ENCODE peak calls at places on chromosomes 13 and 19, in five cellular contexts. M, V, P, W and X are unnamed samples.

GRCh38 chr13:101925731-101926130 is 473.3 kb downstream of the ITGBL1 start:
- DNase-seq in P (no peak), V (no peak), W (no peak), M (no peak), X (no peak)

GRCh38 chr13:35475960-35476943 is at the start of gene MAB21L1:
- DNase-seq in M (no peak), V (peak; percentile 46), W (no peak), P (peak; percentile 29), X (no peak)

GRCh38 chr19:1234670-1235380 is 3.0 kb downstream of the CBARP start:
- DNase-seq in W (no peak), M (no peak), P (no peak), V (no peak), X (no peak)

GRCh38 chr13:40438999-40439797 is 227.2 kb downstream of the FOXO1 start:
- DNase-seq in V (no peak), M (no peak), W (no peak), P (peak; percentile 28), X (no peak)

GRCh38 chr13:105442941-105443340 is 1092.5 kb downstream of the EFNB2 start:
- DNase-seq in W (no peak), P (peak; percentile 97), V (no peak), M (no peak), X (peak; percentile 11)

GRCh38 chr13:107811233-107811632 is 404.1 kb downstream of the LIG4 start:
- DNase-seq in M (no peak), W (no peak), V (no peak), P (no peak), X (no peak)

GRCh38 chr13:93670858-93671257 is 444.3 kb downstream of the GPC6 start:
- DNase-seq in W (no peak), P (no peak), M (no peak), V (no peak), X (no peak)

GRCh38 chr13:102768914-102769313 is 4.7 kb downstream of the TEX30 start:
- DNase-seq in V (no peak), M (no peak), W (no peak), P (no peak), X (no peak)

GRCh38 chr19:7799640-7800355 is 30.2 kb upstream of the EVI5L start:
- DNase-seq in M (peak; percentile 78), W (peak; percentile 71), V (peak; percentile 75), P (peak; percentile 66), X (peak; percentile 74)

GRCh38 chr13:22175815-22176214 is 504.9 kb downstream of the FGF9 start:
- DNase-seq in P (no peak), W (no peak), V (no peak), M (no peak), X (no peak)

GRCh38 chr19:19403373-19403901 is 2.0 kb upstream of the GATAD2A start:
- DNase-seq in W (no peak), V (no peak), M (no peak), P (peak; percentile 11), X (peak; percentile 39)

GRCh38 chr19:13169769-13170168 is 19.6 kb downstream of the IER2 start:
- DNase-seq in M (no peak), W (no peak), P (peak; percentile 40), V (no peak), X (peak; percentile 79)

GRCh38 chr13:53151692-53152421 is 123.2 kb downstream of the OLFM4 start:
- DNase-seq in W (peak; percentile 16), P (peak; percentile 2), V (no peak), M (no peak), X (peak; percentile 14)

GRCh38 chr19:56312337-56312736 is 2.3 kb downstream of the ZSCAN5A start:
- DNase-seq in M (no peak), V (no peak), P (no peak), W (no peak), X (no peak)

GRCh38 chr19:29620931-29621351 is 14.9 kb downstream of the POP4 start:
- DNase-seq in W (peak; percentile 49), P (no peak), V (peak; percentile 22), M (no peak), X (no peak)

GRCh38 chr19:42324655-42325307 is 654 bp upstream of the MEGF8 start:
- DNase-seq in W (no peak), M (no peak), P (no peak), V (peak; percentile 67), X (no peak)

GRCh38 chr19:42323852-42324654 is 1.4 kb upstream of the MEGF8 start:
- DNase-seq in V (peak; percentile 68), P (no peak), M (peak; percentile 73), W (no peak), X (peak; percentile 43)

GRCh38 chr19:42325896-42326771 is 699 bp downstream of the MEGF8 start:
- DNase-seq in P (no peak), M (no peak), W (peak; percentile 17), V (peak; percentile 65), X (peak; percentile 60)

GRCh38 chr19:42326969-42327368 is 1.5 kb downstream of the MEGF8 start:
- DNase-seq in P (no peak), V (no peak), M (no peak), W (no peak), X (no peak)

GRCh38 chr19:42325308-42325895 is at the start of gene MEGF8:
- DNase-seq in P (peak; percentile 98), W (peak; percentile 99), V (peak; percentile 99), M (peak; percentile 99), X (peak; percentile 99)
- TF ChIP-seq CTCF in P (peak; percentile 96), W (no peak), V (peak; percentile 83), M (peak; percentile 87), X (no peak)

GRCh38 chr13:72652681-72653080 is 74.7 kb downstream of the MZT1 start:
- DNase-seq in W (no peak), V (no peak), M (no peak), P (peak; percentile 32), X (no peak)

GRCh38 chr13:72643339-72643989 is 84.0 kb downstream of the MZT1 start:
- DNase-seq in W (peak; percentile 55), M (no peak), P (peak; percentile 70), V (no peak), X (peak; percentile 35)

GRCh38 chr13:72645521-72645920 is 81.9 kb downstream of the MZT1 start:
- DNase-seq in V (no peak), W (no peak), M (no peak), P (no peak), X (no peak)

GRCh38 chr13:72651196-72651595 is 76.2 kb downstream of the MZT1 start:
- DNase-seq in V (no peak), W (no peak), M (no peak), P (peak; percentile 2), X (no peak)

DNA sequence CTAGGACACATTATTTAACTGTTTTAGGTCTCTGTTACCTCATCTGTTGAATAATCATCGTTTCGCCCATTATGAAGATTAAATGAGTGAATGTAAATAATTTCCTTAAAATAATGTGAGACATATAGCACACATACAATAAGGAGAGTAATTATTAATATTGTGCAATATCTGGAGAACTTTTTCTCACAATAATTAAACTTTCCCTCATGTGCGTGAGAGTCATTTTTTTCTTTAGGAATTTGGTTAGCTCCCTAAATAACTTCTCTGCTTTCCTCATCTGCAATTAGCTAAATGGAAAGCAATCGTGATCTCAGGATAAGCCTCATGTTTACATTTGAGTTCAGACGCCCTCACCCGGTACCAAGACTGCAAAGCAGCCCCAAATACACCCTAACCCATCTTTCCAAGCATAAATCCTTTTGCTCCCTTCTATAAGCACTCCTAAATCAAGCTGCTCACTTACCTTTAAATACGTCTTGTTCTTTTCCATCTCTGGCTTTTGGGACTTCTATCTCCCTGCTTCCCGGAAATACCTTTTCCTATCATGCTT is 78.8 kb downstream of the MZT1 start:
- DNase-seq in P (no peak), W (no peak), V (no peak), M (no peak), X (no peak)
- TF ChIP-seq CTCF in P (peak; percentile 47), W (no peak), V (no peak), M (no peak), X (no peak)

GRCh38 chr13:51819544-51819943 is 15.6 kb upstream of the DHRS12 start:
- DNase-seq in V (no peak), P (no peak), W (no peak), M (no peak), X (no peak)
- TF ChIP-seq CTCF in V (no peak), P (no peak), W (no peak), M (no peak), X (no peak)

GRCh38 chr19:38686530-38686888 is 39.1 kb downstream of the ACTN4 start:
- DNase-seq in M (no peak), W (peak; percentile 45), V (no peak), P (no peak), X (no peak)
- TF ChIP-seq CTCF in M (no peak), W (no peak), V (no peak), P (no peak), X (no peak)